ENCODE peak calls at places on chromosomes 2 and 18, in seven cellular contexts. B is H1, T is kidney, F is mucosa of descending colon, W is pancreas, V is DND-41, R is body of pancreas. D is an unnamed sample.

GRCh38 chr2:29314816-29315571 is 199.8 kb downstream of the CLIP4 start:
- DNase-seq in B (no peak), T (no peak), F (peak), W (no peak), V (peak), R (no peak), D (no peak)

GRCh38 chr18:23710946-23711345 is 21.7 kb downstream of the LAMA3 start:
- DNase-seq in B (no peak), T (no peak), F (no peak), W (no peak), V (no peak), R (no peak), D (no peak)

GRCh38 chr2:239001794-239002193 is 153.9 kb downstream of the TWIST2 start:
- DNase-seq in B (no peak), T (peak), F (no peak), W (no peak), V (no peak), R (no peak), D (no peak)

GRCh38 chr18:31950620-31951019 is 7.7 kb upstream of the TRAPPC8 start:
- DNase-seq in B (no peak), T (no peak), F (no peak), W (no peak), V (no peak), R (no peak), D (no peak)

GRCh38 chr2:27888790-27889189 is 1.4 kb downstream of the RBKS start:
- DNase-seq in B (no peak), T (no peak), F (no peak), W (no peak), V (no peak), R (no peak), D (peak)

GRCh38 chr18:21513741-21514140 is 86.8 kb downstream of the ESCO1 start:
- DNase-seq in B (peak), T (no peak), F (no peak), W (no peak), V (no peak), R (no peak), D (no peak)

GRCh38 chr2:216491757-216492635 is 6.6 kb upstream of the RPL37A start:
- DNase-seq in B (no peak), T (no peak), F (no peak), W (no peak), V (no peak), R (no peak), D (no peak)

GRCh38 chr18:74142251-74142650 is 5.4 kb downstream of the FBXO15 start:
- DNase-seq in B (no peak), T (no peak), F (no peak), W (no peak), V (no peak), R (no peak), D (no peak)

GRCh38 chr2:17300141-17300540 is 218.1 kb downstream of the RAD51AP2 start:
- DNase-seq in B (no peak), T (no peak), F (no peak), W (no peak), V (no peak), R (no peak), D (peak)

GRCh38 chr2:215435261-215435808 is 533 bp downstream of the FN1 start:
- DNase-seq in B (no peak), T (peak), F (peak), W (no peak), V (no peak), R (peak), D (no peak)

GRCh38 chr2:36951574-36951973 is 14.8 kb downstream of the STRN start:
- DNase-seq in B (no peak), T (no peak), F (no peak), W (no peak), V (no peak), R (no peak), D (no peak)

GRCh38 chr2:74845217-74845751 is 11.4 kb downstream of the HK2 start:
- DNase-seq in B (peak), T (peak), F (peak), W (peak), V (no peak), R (peak), D (peak)

GRCh38 chr2:204967199-204967995 is 422.1 kb downstream of the PARD3B start:
- DNase-seq in B (no peak), T (no peak), F (no peak), W (no peak), V (no peak), R (no peak), D (no peak)

GRCh38 chr18:79496978-79497637 is 101.4 kb downstream of the NFATC1 start:
- DNase-seq in B (no peak), T (peak), F (peak), W (peak), V (no peak), R (no peak), D (no peak)

GRCh38 chr2:86037141-86037794 is 68.4 kb downstream of the POLR1A start:
- DNase-seq in B (no peak), T (peak), F (peak), W (peak), V (peak), R (peak), D (no peak)

GRCh38 chr2:23283-23682 is 23.0 kb downstream of the FAM110C start:
- DNase-seq in B (no peak), T (no peak), F (no peak), W (peak), V (no peak), R (no peak), D (no peak)

GRCh38 chr18:35378206-35378795 is 1.2 kb upstream of the ZNF396 start:
- DNase-seq in B (no peak), T (no peak), F (no peak), W (no peak), V (no peak), R (no peak), D (no peak)

GRCh38 chr2:166614027-166614426 is 120.0 kb upstream of the SCN7A start:
- DNase-seq in B (no peak), T (no peak), F (no peak), W (no peak), V (no peak), R (no peak), D (no peak)

GRCh38 chr2:216653931-216654365 is 20.7 kb downstream of the IGFBP2 start:
- DNase-seq in B (no peak), T (no peak), F (no peak), W (no peak), V (peak), R (no peak), D (peak)

GRCh38 chr2:36416370-36417165 is 61.0 kb downstream of the CRIM1 start:
- DNase-seq in B (no peak), T (no peak), F (peak), W (no peak), V (no peak), R (no peak), D (no peak)

GRCh38 chr18:4181882-4182568 is 273.1 kb downstream of the DLGAP1 start:
- DNase-seq in B (no peak), T (no peak), F (no peak), W (no peak), V (no peak), R (no peak), D (no peak)
- TF ChIP-seq CTCF in B (peak), T (no peak), F (no peak), W (no peak), V (peak), R (peak), D (no peak)

GRCh38 chr2:237997521-237997920 is 30.7 kb downstream of the UBE2F start:
- DNase-seq in B (no peak), T (no peak), F (no peak), W (no peak), V (no peak), R (no peak), D (no peak)

GRCh38 chr2:237998530-237998929 is 31.7 kb downstream of the UBE2F start:
- DNase-seq in B (no peak), T (no peak), F (no peak), W (no peak), V (no peak), R (no peak), D (no peak)

GRCh38 chr2:237995036-237995435 is 28.2 kb downstream of the UBE2F start:
- DNase-seq in B (no peak), T (no peak), F (no peak), W (no peak), V (no peak), R (no peak), D (no peak)

GRCh38 chr2:237996041-237996593 is 29.3 kb downstream of the UBE2F start:
- DNase-seq in B (no peak), T (no peak), F (no peak), W (no peak), V (no peak), R (no peak), D (peak)

GRCh38 chr2:237993701-237994100 is 26.9 kb downstream of the UBE2F start:
- DNase-seq in B (no peak), T (no peak), F (no peak), W (no peak), V (no peak), R (no peak), D (no peak)
- H3K4me3 ChIP-seq in B (no peak), T (no peak), F (no peak), W (no peak), V (no peak), R (no peak), D (no peak)

GRCh38 chr2:109517118-109517889 is 96.5 kb downstream of the SEPTIN10 start:
- DNase-seq in B (no peak), T (no peak), F (no peak), W (no peak), V (no peak), R (no peak), D (no peak)

GRCh38 chr2:109514857-109515256 is 98.9 kb downstream of the SEPTIN10 start:
- DNase-seq in B (no peak), T (no peak), F (no peak), W (no peak), V (no peak), R (no peak), D (no peak)

GRCh38 chr2:109513230-109513629 is 100.5 kb downstream of the SEPTIN10 start:
- DNase-seq in B (no peak), T (no peak), F (no peak), W (no peak), V (no peak), R (no peak), D (no peak)

GRCh38 chr2:109513749-109514588 is 99.8 kb downstream of the SEPTIN10 start:
- DNase-seq in B (no peak), T (no peak), F (no peak), W (no peak), V (peak), R (no peak), D (peak)

GRCh38 chr2:109516445-109517117 is 97.2 kb downstream of the SEPTIN10 start:
- DNase-seq in B (peak), T (no peak), F (no peak), W (no peak), V (peak), R (no peak), D (no peak)
- TF ChIP-seq CTCF in B (peak), T (peak), F (peak), W (peak), V (peak), R (peak), D (peak)

GRCh38 chr2:39723497-39723896 is 55.6 kb downstream of the THUMPD2 start:
- DNase-seq in B (no peak), T (no peak), F (no peak), W (no peak), V (no peak), R (no peak), D (no peak)

GRCh38 chr2:39715822-39716221 is 50.1 kb downstream of the TMEM178A start:
- DNase-seq in B (no peak), T (no peak), F (no peak), W (no peak), V (no peak), R (no peak), D (no peak)

GRCh38 chr2:39717067-39717466 is 51.4 kb downstream of the TMEM178A start:
- DNase-seq in B (no peak), T (no peak), F (no peak), W (no peak), V (no peak), R (no peak), D (no peak)

GRCh38 chr2:39718483-39718882 is 52.8 kb downstream of the TMEM178A start:
- DNase-seq in B (no peak), T (no peak), F (no peak), W (no peak), V (no peak), R (no peak), D (no peak)

DNA sequence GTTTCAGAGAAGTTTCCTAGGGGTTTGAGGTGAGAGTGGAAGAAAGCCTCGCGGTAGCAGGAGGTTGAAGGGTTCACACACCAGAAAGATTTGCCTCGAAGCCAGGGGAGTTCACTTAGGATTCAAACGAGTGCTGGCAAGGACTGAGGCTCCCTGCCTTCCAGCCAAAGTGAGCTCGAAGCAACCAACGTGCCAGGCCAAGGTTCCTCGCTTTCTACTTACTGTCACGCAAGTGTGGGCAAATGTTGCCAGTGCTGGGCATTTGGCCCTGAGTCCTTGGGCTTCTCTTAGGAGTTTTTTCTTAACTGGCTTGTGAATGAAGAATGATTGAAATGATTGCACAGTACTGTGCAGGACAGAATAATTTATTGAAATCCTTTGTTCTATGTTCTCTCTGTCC is 53.6 kb downstream of the TMEM178A start:
- DNase-seq in B (no peak), T (no peak), F (no peak), W (no peak), V (no peak), R (no peak), D (no peak)
- H3K4me3 ChIP-seq in B (no peak), T (no peak), F (no peak), W (no peak), V (no peak), R (no peak), D (no peak)

GRCh38 chr2:11746807-11747459 is 501 bp downstream of the LPIN1 start:
- DNase-seq in B (peak), T (no peak), F (no peak), W (peak), V (peak), R (peak), D (no peak)
- TF ChIP-seq CTCF in B (no peak), T (no peak), F (no peak), W (no peak), V (no peak), R (no peak), D (no peak)

GRCh38 chr18:62607708-62608428 is 85.0 kb downstream of the ZCCHC2 start:
- DNase-seq in B (no peak), T (no peak), F (no peak), W (no peak), V (no peak), R (no peak), D (no peak)

GRCh38 chr18:62612246-62612645 is 89.4 kb downstream of the ZCCHC2 start:
- DNase-seq in B (no peak), T (no peak), F (no peak), W (no peak), V (no peak), R (no peak), D (no peak)

GRCh38 chr18:62611395-62612241 is 88.8 kb downstream of the ZCCHC2 start:
- DNase-seq in B (peak), T (no peak), F (no peak), W (no peak), V (no peak), R (no peak), D (no peak)

GRCh38 chr18:62612721-62613120 is 89.9 kb downstream of the ZCCHC2 start:
- DNase-seq in B (no peak), T (no peak), F (no peak), W (no peak), V (no peak), R (no peak), D (no peak)

DNA sequence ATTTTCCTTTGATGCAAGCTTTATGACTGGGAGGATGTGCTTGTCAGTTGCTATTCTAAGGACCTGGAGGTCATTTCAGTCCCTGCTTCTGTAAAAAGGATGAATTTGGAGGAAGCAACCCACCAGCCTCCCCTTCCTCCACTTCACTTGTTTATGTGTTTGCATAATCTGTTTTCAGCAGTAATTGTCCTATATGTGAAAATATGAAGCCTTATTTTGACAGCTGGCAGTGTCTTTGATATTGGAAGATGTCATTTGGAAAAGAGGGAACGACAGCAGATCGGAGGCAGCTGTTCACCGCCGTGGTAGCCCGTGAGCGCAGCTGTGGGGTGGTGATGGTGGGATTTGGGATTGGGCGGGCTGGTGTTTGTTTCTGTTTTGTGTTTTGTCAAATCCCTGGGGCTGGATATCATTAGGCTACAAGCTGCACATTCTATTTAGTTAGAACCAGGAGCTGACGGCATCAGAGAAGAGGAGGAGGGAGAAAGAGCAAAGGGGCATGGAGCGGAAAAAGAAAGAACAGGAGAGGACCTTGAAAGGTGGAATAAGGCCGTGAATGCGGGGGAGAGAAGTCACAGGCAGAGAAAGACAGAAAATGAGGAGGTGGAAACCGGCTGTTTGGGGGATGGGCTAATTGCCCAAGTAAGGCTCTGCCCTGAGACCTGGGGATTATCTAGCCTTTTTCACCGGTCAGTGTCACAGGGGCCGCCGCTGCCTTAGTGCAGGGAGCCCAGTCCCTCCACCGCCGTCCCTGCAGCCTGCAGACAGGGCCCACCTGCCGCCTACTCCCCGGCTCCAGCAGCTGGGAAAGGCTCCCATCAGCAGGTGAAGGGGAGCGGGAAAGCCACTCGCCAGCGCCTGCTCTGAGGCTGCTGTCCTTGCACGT is 87.9 kb downstream of the ZCCHC2 start:
- DNase-seq in B (peak), T (no peak), F (no peak), W (no peak), V (no peak), R (no peak), D (no peak)
- H3K4me3 ChIP-seq in B (peak), T (peak), F (no peak), W (peak), V (no peak), R (no peak), D (no peak)

GRCh38 chr2:108719149-108720044 is at the start of gene RANBP2:
- DNase-seq in B (peak), T (peak), F (peak), W (peak), V (peak), R (peak), D (peak)
- TF ChIP-seq CTCF in B (no peak), T (peak), F (no peak), W (no peak), V (no peak), R (peak), D (no peak)

DNA sequence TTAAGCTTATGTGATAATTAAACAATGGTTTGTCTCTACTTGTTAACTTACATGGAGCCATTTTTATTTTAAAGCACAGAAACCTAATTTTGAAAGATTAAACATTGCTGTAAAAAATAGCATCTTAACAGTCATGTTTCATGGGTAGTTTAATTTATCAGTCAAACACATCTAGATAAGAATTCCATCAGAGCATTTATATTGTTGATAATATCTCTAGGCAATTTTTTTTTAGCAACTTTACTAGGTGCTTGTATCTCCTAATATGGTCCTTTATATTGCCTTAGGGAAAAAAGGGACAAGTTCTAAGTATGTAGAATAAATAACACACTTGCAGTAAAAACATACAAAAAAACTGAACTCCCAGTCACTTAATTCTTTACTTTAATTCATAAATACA is 853 bp downstream of the CSRNP3 start:
- DNase-seq in B (no peak), T (no peak), F (no peak), W (no peak), V (no peak), R (no peak), D (no peak)
- H3K4me3 ChIP-seq in B (peak), T (peak), F (no peak), W (peak), V (no peak), R (peak), D (no peak)

DNA sequence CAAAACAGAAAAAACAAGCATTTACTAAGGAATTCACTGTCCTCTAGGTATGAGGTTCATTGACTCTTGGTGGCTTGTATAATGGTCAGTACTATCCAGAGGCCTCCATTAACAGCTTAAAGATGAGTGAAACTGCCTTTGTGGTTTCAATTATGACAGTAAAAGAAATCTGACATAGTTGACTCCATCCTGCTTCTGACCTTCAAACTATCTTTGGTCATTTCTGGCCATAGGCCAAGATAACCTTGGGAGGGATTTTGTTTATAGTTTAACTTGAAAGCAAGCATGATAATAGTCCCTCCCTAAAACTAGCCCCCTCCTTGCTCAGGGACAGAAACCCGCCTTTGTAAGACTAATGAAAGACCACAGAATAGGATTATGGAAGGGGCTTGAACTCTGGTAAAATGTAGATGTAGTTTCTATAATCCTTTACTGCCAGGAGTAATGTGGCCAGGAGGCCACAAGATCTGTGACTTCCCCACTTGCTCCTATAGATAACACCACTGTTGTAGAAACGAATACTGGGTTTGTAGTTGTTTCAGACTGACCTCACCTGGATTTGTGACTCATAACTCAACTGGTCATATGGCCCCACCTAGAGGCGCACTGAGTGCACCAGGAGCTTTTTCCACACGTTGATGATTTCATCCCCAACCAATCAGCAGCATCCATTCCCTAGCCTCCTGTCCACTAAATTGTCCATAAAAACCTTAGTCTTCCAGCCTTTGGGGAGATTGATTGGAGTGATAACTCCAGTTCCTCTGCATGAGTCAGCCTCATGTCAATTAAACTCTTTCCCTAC is 8.6 kb upstream of the PLEKHM3 start:
- DNase-seq in B (peak), T (no peak), F (no peak), W (no peak), V (peak), R (peak), D (no peak)
- TF ChIP-seq CTCF in B (peak), T (peak), F (no peak), W (no peak), V (peak), R (peak), D (no peak)